ENCODE peak calls at places on chromosomes 11 and 22, in nine cellular contexts. O is keratinocyte; L is aorta; V is GM23338; R is CD4-positive, alpha-beta memory T cell; U is HepG2; X is IMR-90; K is PC-9; G is uterus. B is an unnamed sample. For H3K4me1, the result is how much of the 10 kb centered on the place peaks cover.

GRCh38 chr11:12144306-12145174 is 34.1 kb downstream of the MICAL2 start:
- DNase-seq in R (no peak), K (no peak), V (no peak), U (no peak), O (no peak), L (no peak), G (peak), X (no peak), B (no peak)

GRCh38 chr11:68766786-68767185 is 15.5 kb upstream of the TESMIN start:
- DNase-seq in L (no peak), R (no peak), K (no peak), O (no peak), G (no peak), X (no peak), V (no peak), U (no peak), B (no peak)

GRCh38 chr11:43879789-43880639 is 617 bp upstream of the ALKBH3 start:
- DNase-seq in L (no peak), U (no peak), X (no peak), G (no peak), O (no peak), K (no peak), V (no peak), R (no peak), B (no peak)

GRCh38 chr11:133052537-133052936 is 479.8 kb downstream of the OPCML start:
- DNase-seq in R (no peak), V (no peak), X (no peak), G (no peak), U (no peak), K (no peak), L (no peak), O (no peak), B (no peak)

GRCh38 chr11:44564653-44565007 is 833 bp upstream of the CD82 start:
- DNase-seq in L (peak), X (peak), K (peak), O (peak), G (no peak), V (peak), R (no peak), U (no peak), B (no peak)

GRCh38 chr11:36151933-36152580 is 137.2 kb downstream of the COMMD9 start:
- DNase-seq in O (no peak), K (no peak), U (no peak), X (no peak), V (no peak), G (no peak), R (no peak), L (no peak), B (no peak)

GRCh38 chr11:67470337-67471002 is 1.4 kb upstream of the TMEM134 start:
- DNase-seq in X (no peak), O (no peak), U (no peak), L (no peak), K (no peak), G (no peak), R (no peak), V (no peak), B (no peak)

GRCh38 chr22:47380692-47381091 is 618.2 kb downstream of the TBC1D22A start:
- DNase-seq in X (no peak), V (no peak), K (no peak), R (no peak), U (no peak), O (no peak), L (no peak), G (no peak), B (no peak)

GRCh38 chr11:129277216-129277838 is 85.2 kb upstream of the ARHGAP32 start:
- DNase-seq in R (no peak), K (no peak), X (peak), U (peak), G (no peak), O (no peak), V (no peak), L (no peak), B (no peak)

GRCh38 chr11:126861796-126862195 is 138.8 kb downstream of the KIRREL3 start:
- DNase-seq in O (no peak), L (no peak), U (no peak), R (no peak), X (no peak), V (no peak), G (no peak), K (no peak), B (no peak)

GRCh38 chr11:43736502-43737193 is 56.1 kb downstream of the HSD17B12 start:
- DNase-seq in V (no peak), G (no peak), X (peak), R (no peak), U (peak), O (peak), L (no peak), K (no peak), B (peak)

GRCh38 chr11:14642453-14642852 is 1.2 kb upstream of the PDE3B start:
- DNase-seq in G (no peak), L (no peak), O (no peak), R (no peak), U (no peak), X (no peak), V (no peak), K (no peak), B (no peak)
- H3K4me1 ChIP-seq in G (under half), L (under half), O (under half), R (half or more), U (under half), X (under half), V (under half), K (under half), B (under half)

GRCh38 chr11:46278387-46279173 is 1.1 kb downstream of the CREB3L1 start:
- DNase-seq in U (no peak), X (peak), G (peak), R (peak), L (peak), O (no peak), K (no peak), V (peak), B (peak)
- H3K4me1 ChIP-seq in U (under half), X (under half), G (under half), R (under half), L (under half), O (under half), K (under half), V (under half), B (under half)

GRCh38 chr11:112339566-112339965 is 78.9 kb upstream of the PLET1 start:
- DNase-seq in R (no peak), K (peak), X (no peak), L (no peak), G (no peak), O (no peak), V (no peak), U (no peak), B (no peak)

GRCh38 chr11:112334381-112334780 is 73.7 kb upstream of the PLET1 start:
- DNase-seq in V (no peak), K (peak), O (peak), L (no peak), R (no peak), X (no peak), U (no peak), G (no peak), B (no peak)

DNA sequence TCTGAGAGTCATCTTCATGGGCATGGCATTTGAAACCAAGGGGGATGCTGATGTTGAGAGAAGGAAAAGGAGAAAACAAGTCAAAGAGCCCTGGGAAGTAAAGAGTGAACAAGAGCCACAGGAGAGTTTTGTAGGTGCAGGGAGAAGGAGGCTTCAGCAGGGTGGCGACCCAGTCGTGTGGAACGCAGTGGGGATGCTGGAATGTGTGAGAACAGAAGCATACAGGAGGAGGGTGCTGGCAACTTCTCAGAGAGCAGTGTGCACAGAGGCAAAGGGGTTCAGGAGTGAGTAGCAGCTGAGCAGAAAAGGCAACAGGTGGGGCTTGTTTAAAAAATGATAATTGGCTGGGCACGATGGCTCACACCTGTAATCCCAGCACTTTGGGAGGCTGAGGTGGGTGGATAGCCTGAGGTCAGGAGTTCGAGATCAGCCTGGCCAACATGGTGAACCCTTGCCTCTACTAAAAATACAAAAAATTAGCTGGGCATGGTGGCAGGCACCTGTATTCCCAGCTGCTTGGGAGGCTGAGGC is 75.8 kb upstream of the PLET1 start:
- DNase-seq in L (no peak), X (no peak), K (no peak), U (no peak), G (no peak), R (no peak), V (no peak), O (no peak), B (no peak)
- H3K4me1 ChIP-seq in L (under half), X (under half), K (under half), U (under half), G (under half), R (under half), V (under half), O (under half), B (under half)

DNA sequence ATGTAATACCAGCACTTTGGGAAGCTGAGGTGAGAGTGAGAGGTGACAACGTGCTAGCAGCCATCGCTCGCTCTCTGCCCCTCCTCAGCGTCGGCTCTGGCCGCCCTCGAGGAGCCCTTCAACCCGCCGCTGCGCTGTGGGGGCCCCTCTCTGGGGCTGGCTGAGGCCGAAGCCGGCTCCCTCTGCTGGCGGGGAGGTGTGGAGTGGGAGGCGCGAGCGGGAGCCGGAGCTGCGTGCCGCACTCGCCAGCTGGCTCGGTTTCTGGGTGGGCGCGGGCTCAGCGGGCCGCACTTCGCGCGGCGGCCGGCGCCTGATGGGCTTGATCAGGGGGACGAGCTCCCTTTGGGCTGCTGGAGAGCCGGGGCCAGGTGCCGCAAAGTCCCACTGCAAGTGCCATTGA is 98.9 kb upstream of the UBASH3B start:
- DNase-seq in X (no peak), L (peak), V (peak), G (no peak), R (peak), U (no peak), O (no peak), K (no peak), B (no peak)
- H3K4me1 ChIP-seq in X (under half), L (under half), V (under half), G (under half), R (under half), U (under half), O (under half), K (under half), B (under half)

DNA sequence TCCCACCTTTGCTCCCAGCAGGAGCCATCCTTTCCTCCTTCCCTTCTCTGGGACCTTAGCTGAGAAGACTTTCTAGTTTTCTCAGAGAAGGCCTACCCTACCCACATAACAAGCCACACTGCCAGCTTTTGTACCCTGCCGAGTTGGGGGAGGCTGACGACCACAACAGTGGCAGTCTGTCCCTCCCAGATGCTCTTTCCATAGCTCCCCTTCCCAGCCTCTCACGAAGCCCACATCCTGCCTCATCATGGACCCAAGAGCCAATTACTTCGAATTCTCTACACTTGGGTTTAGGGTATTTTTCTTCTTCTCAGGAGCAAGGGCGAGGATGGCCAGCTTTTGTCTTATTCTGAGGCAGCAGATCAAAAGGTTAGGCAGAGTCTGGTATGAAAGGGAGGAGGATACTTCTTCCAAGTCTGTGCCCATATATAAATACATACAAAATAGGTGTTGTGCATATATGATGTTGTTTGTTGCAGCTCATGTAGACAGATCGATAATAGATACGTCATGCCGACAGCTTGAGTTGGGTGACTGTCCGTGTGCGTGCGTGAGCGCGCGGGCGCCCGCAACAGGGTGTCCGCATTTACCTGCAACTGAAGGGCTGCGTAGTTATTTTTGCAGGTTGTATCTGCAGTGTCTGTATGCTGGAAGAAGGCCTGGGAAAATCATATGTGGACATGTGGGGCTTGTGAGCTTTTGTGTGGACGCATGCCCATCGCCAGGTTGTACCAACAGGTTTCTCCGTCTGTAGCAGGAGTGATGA is 846 bp upstream of the NRGN start:
- DNase-seq in O (no peak), L (no peak), K (no peak), G (no peak), R (no peak), V (no peak), X (no peak), U (no peak), B (no peak)
- H3K4me1 ChIP-seq in O (under half), L (under half), K (under half), G (under half), R (under half), V (under half), X (under half), U (under half), B (under half)

B was measured in HAP-1.